ENCODE peak calls at places on chromosomes 12 and 14, in five cellular contexts. S is H4; D is activated CD4-positive, alpha-beta T cell treated with anti-CD3 and anti-CD28 coated beads, Interleukin-2, amount 50 U/mL, for 4 hours; Q is A549; A is GF-D8. V is an unnamed sample.

GRCh38 chr14:99551034-99551922 is 52.7 kb downstream of the CCDC85C start:
- DNase-seq in S (no peak), D (no peak), Q (no peak), A (no peak), V (no peak)

GRCh38 chr12:25855716-25856115 is 102.8 kb upstream of the RASSF8 start:
- DNase-seq in S (no peak), D (no peak), Q (no peak), A (no peak), V (no peak)

GRCh38 chr12:101491325-101491724 is 16.2 kb downstream of the SPIC start:
- DNase-seq in S (no peak), D (no peak), Q (no peak), A (no peak), V (no peak)

GRCh38 chr12:1796515-1797010 is 23.8 kb upstream of the LRTM2 start:
- DNase-seq in S (no peak), D (peak), Q (no peak), A (peak), V (no peak)

GRCh38 chr12:26090853-26091510 is 33.9 kb downstream of the BHLHE41 start:
- DNase-seq in S (no peak), D (no peak), Q (no peak), A (no peak), V (peak)

GRCh38 chr12:102954143-102954542 is 3.3 kb upstream of the ASCL1 start:
- DNase-seq in S (no peak), D (no peak), Q (no peak), A (no peak), V (no peak)

GRCh38 chr14:63486729-63487128 is 56.4 kb downstream of the PPP2R5E start:
- DNase-seq in S (no peak), D (no peak), Q (no peak), A (no peak), V (no peak)

GRCh38 chr14:100890044-100890443 is 13.5 kb downstream of the RTL1 start:
- DNase-seq in S (no peak), D (no peak), Q (no peak), A (no peak), V (no peak)

GRCh38 chr14:23183479-23183878 is at the start of gene SLC7A8:
- DNase-seq in S (no peak), D (peak), Q (no peak), A (no peak), V (no peak)

GRCh38 chr12:2183556-2184541 is 131.1 kb downstream of the CACNA1C start:
- DNase-seq in S (no peak), D (no peak), Q (peak), A (no peak), V (no peak)

GRCh38 chr14:68633131-68633991 is 159.5 kb downstream of the ZFP36L1 start:
- DNase-seq in S (no peak), D (no peak), Q (no peak), A (no peak), V (no peak)

GRCh38 chr12:81261508-81262207 is 183.8 kb downstream of the ACSS3 start:
- DNase-seq in S (no peak), D (no peak), Q (no peak), A (no peak), V (no peak)

GRCh38 chr12:130992448-130992847 is 38.7 kb downstream of the ADGRD1 start:
- DNase-seq in S (no peak), D (no peak), Q (no peak), A (no peak), V (no peak)

GRCh38 chr12:92721130-92721529 is 18.3 kb downstream of the PLEKHG7 start:
- DNase-seq in S (no peak), D (no peak), Q (no peak), A (no peak), V (no peak)

GRCh38 chr12:66036317-66036716 is 94.2 kb downstream of the LLPH start:
- DNase-seq in S (peak), D (no peak), Q (peak), A (no peak), V (peak)

GRCh38 chr14:105885561-105886320 is 359.4 kb downstream of the TMEM121 start:
- DNase-seq in S (no peak), D (no peak), Q (no peak), A (no peak), V (no peak)

GRCh38 chr14:100498068-100498467 is 89.1 kb downstream of the BEGAIN start:
- DNase-seq in S (no peak), D (no peak), Q (no peak), A (no peak), V (no peak)

GRCh38 chr12:32367381-32367780 is 32.0 kb upstream of the FGD4 start:
- DNase-seq in S (no peak), D (no peak), Q (no peak), A (no peak), V (no peak)

GRCh38 chr12:23193552-23193951 is 568.6 kb downstream of the ETNK1 start:
- DNase-seq in S (no peak), D (no peak), Q (no peak), A (no peak), V (no peak)

GRCh38 chr14:104642540-104642868 is 37.9 kb upstream of the TMEM179 start:
- DNase-seq in S (no peak), D (no peak), Q (no peak), A (no peak), V (no peak)

GRCh38 chr12:110575326-110575725 is 7.8 kb downstream of the PPTC7 start:
- DNase-seq in S (no peak), D (no peak), Q (peak), A (no peak), V (no peak)

GRCh38 chr14:30874999-30875787 is 834 bp downstream of the COCH start:
- DNase-seq in S (no peak), D (no peak), Q (no peak), A (no peak), V (no peak)

GRCh38 chr12:43847427-43847826 is 11.5 kb downstream of the TMEM117 start:
- DNase-seq in S (no peak), D (no peak), Q (peak), A (no peak), V (peak)

GRCh38 chr14:74655597-74656389 is 43.8 kb upstream of the LTBP2 start:
- DNase-seq in S (no peak), D (no peak), Q (peak), A (no peak), V (no peak)

GRCh38 chr14:35229495-35230089 is 62.6 kb upstream of the PSMA6 start:
- DNase-seq in S (no peak), D (no peak), Q (no peak), A (no peak), V (no peak)

GRCh38 chr12:56124133-56124532 is 3.9 kb upstream of the ESYT1 start:
- DNase-seq in S (no peak), D (no peak), Q (no peak), A (no peak), V (no peak)

GRCh38 chr12:68080577-68080976 is 79.0 kb downstream of the IFNG start:
- DNase-seq in S (no peak), D (no peak), Q (no peak), A (no peak), V (no peak)

GRCh38 chr12:108634225-108634795 is 616 bp upstream of the SELPLG start:
- DNase-seq in S (peak), D (peak), Q (peak), A (peak), V (no peak)

GRCh38 chr12:69007858-69008314 is 74.9 kb upstream of the CPM start:
- DNase-seq in S (no peak), D (no peak), Q (no peak), A (no peak), V (no peak)

GRCh38 chr12:121514184-121514742 is 66.6 kb downstream of the KDM2B start:
- DNase-seq in S (no peak), D (no peak), Q (no peak), A (no peak), V (no peak)

V was measured in keratinocyte.